ENCODE peak calls at places on chromosome 11, in five cellular contexts. One of them, this sample, is unnamed.

GRCh38 chr11:35554491-35555237 is 29.2 kb upstream of the PAMR1 start:
- DNase-seq in pons: no peak
- DNase-seq in Caki2: no peak
- DNase-seq in fibroblast of mammary gland: no peak
- DNase-seq in fibroblast of lung: no peak
- DNase-seq in this sample: peak; percentile 64

GRCh38 chr11:33670250-33671011 is 30.2 kb downstream of the C11orf91 start:
- DNase-seq in fibroblast of mammary gland: peak; percentile 77
- DNase-seq in Caki2: no peak
- DNase-seq in pons: no peak
- DNase-seq in fibroblast of lung: peak; percentile 41
- DNase-seq in this sample: peak; percentile 30

GRCh38 chr11:44377914-44378321 is 68.0 kb upstream of the ALX4 start:
- DNase-seq in fibroblast of mammary gland: no peak
- DNase-seq in Caki2: no peak
- DNase-seq in fibroblast of lung: no peak
- DNase-seq in pons: no peak
- DNase-seq in this sample: no peak

GRCh38 chr11:33638608-33639007 is 62.0 kb downstream of the C11orf91 start:
- DNase-seq in fibroblast of mammary gland: no peak
- DNase-seq in pons: no peak
- DNase-seq in fibroblast of lung: no peak
- DNase-seq in Caki2: no peak
- DNase-seq in this sample: no peak

GRCh38 chr11:134423106-134423505 is 11.1 kb upstream of the B3GAT1 start:
- DNase-seq in pons: no peak
- DNase-seq in fibroblast of mammary gland: no peak
- DNase-seq in fibroblast of lung: no peak
- DNase-seq in Caki2: no peak
- DNase-seq in this sample: no peak

GRCh38 chr11:37322333-37323194 is 724.5 kb upstream of the RAG2 start:
- DNase-seq in pons: no peak
- DNase-seq in Caki2: no peak
- DNase-seq in fibroblast of lung: no peak
- DNase-seq in fibroblast of mammary gland: no peak
- DNase-seq in this sample: no peak

GRCh38 chr11:106461839-106462545 is 384.5 kb downstream of the AASDHPPT start:
- DNase-seq in pons: no peak
- DNase-seq in fibroblast of lung: peak; percentile 22
- DNase-seq in fibroblast of mammary gland: no peak
- DNase-seq in Caki2: peak; percentile 13
- DNase-seq in this sample: peak; percentile 57

GRCh38 chr11:60127311-60127811 is 38.9 kb downstream of the MS4A2 start:
- DNase-seq in fibroblast of mammary gland: no peak
- DNase-seq in pons: no peak
- DNase-seq in Caki2: peak; percentile 51
- DNase-seq in fibroblast of lung: no peak
- DNase-seq in this sample: no peak

GRCh38 chr11:129184581-129184980 is 7.5 kb downstream of the ARHGAP32 start:
- DNase-seq in Caki2: no peak
- DNase-seq in pons: no peak
- DNase-seq in fibroblast of mammary gland: no peak
- DNase-seq in fibroblast of lung: no peak
- DNase-seq in this sample: no peak

GRCh38 chr11:12653729-12654128 is 20.5 kb upstream of the TEAD1 start:
- DNase-seq in pons: no peak
- DNase-seq in Caki2: no peak
- DNase-seq in fibroblast of lung: no peak
- DNase-seq in fibroblast of mammary gland: no peak
- DNase-seq in this sample: no peak

This sample was measured in cardiac fibroblast.